ENCODE peak calls at places on chromosomes 1 and 21, in ten cellular contexts. S is amniotic epithelial cell, L is BJ, O is HT-29, I is AG09319, U is EL, E is ELF-1, B is iPS-NIHi11, A is SHP77 treated with DMSO at 0.1 percent for 48 hours, T is NCI-H1436. R is an unnamed sample.

GRCh38 chr1:15141933-15142647 is 11.5 kb upstream of the TMEM51 start:
- DNase-seq in S (peak), L (no peak), O (peak), I (no peak), U (peak), E (no peak), B (no peak), A (no peak), T (no peak), R (peak)

GRCh38 chr1:19704247-19705113 is 39.8 kb downstream of the HTR6 start:
- DNase-seq in S (peak), L (peak), O (peak), I (peak), U (peak), E (peak), B (peak), A (no peak), T (peak), R (peak)

GRCh38 chr1:226223157-226223785 is at the start of gene MIXL1:
- DNase-seq in S (no peak), L (no peak), O (no peak), I (no peak), U (peak), E (peak), B (peak), A (no peak), T (no peak), R (no peak)

GRCh38 chr1:26094677-26095383 is 16.8 kb upstream of the PDIK1L start:
- DNase-seq in S (peak), L (no peak), O (no peak), I (no peak), U (peak), E (peak), B (peak), A (no peak), T (no peak), R (peak)

GRCh38 chr1:78651247-78651646 is 1.6 kb downstream of the IFI44 start:
- DNase-seq in S (peak), L (no peak), O (peak), I (no peak), U (peak), E (no peak), B (no peak), A (no peak), T (no peak), R (no peak)

GRCh38 chr21:22374218-22374969 is 1376.2 kb downstream of the NCAM2 start:
- DNase-seq in S (no peak), L (no peak), O (no peak), I (no peak), U (no peak), E (peak), B (no peak), A (no peak), T (no peak), R (no peak)

GRCh38 chr1:28537457-28538199 is 15.3 kb upstream of the TRNAU1AP start:
- DNase-seq in S (no peak), L (no peak), O (no peak), I (no peak), U (no peak), E (no peak), B (no peak), A (no peak), T (no peak), R (no peak)

GRCh38 chr1:41242645-41243171 is 602 bp upstream of the SCMH1 start:
- DNase-seq in S (peak), L (no peak), O (no peak), I (no peak), U (no peak), E (peak), B (peak), A (no peak), T (peak), R (no peak)

GRCh38 chr1:32035119-32035518 is 21.5 kb downstream of the KHDRBS1 start:
- DNase-seq in S (no peak), L (no peak), O (no peak), I (no peak), U (no peak), E (no peak), B (no peak), A (no peak), T (no peak), R (no peak)

GRCh38 chr21:45768011-45768740 is 124.7 kb downstream of the PCBP3 start:
- DNase-seq in S (peak), L (no peak), O (no peak), I (no peak), U (no peak), E (no peak), B (no peak), A (no peak), T (no peak), R (no peak)

GRCh38 chr1:1625404-1625775 is 6.6 kb upstream of the MMP23B start:
- DNase-seq in S (no peak), L (no peak), O (no peak), I (no peak), U (no peak), E (no peak), B (no peak), A (no peak), T (no peak), R (no peak)

GRCh38 chr1:225709101-225709500 is 56.2 kb upstream of the ENAH start:
- DNase-seq in S (no peak), L (no peak), O (no peak), I (no peak), U (no peak), E (no peak), B (no peak), A (no peak), T (no peak), R (no peak)

GRCh38 chr1:9705337-9706098 is 54.0 kb downstream of the PIK3CD start:
- DNase-seq in S (peak), L (no peak), O (no peak), I (no peak), U (peak), E (no peak), B (no peak), A (no peak), T (no peak), R (peak)

GRCh38 chr1:192749349-192749748 is 59.5 kb upstream of the RGS2 start:
- DNase-seq in S (no peak), L (no peak), O (peak), I (no peak), U (no peak), E (no peak), B (no peak), A (no peak), T (no peak), R (peak)

GRCh38 chr1:102970496-102971078 is 137.7 kb downstream of the COL11A1 start:
- DNase-seq in S (peak), L (no peak), O (peak), I (peak), U (peak), E (peak), B (peak), A (no peak), T (peak), R (peak)

GRCh38 chr1:199762567-199762966 is 264.9 kb upstream of the NR5A2 start:
- DNase-seq in S (no peak), L (no peak), O (no peak), I (no peak), U (no peak), E (no peak), B (no peak), A (no peak), T (no peak), R (no peak)

GRCh38 chr1:94579876-94580294 is 38.3 kb upstream of the F3 start:
- DNase-seq in S (peak), L (peak), O (peak), I (peak), U (peak), E (peak), B (peak), A (peak), T (no peak), R (peak)

GRCh38 chr1:22329171-22329540 is 122.5 kb upstream of the ZBTB40 start:
- DNase-seq in S (peak), L (no peak), O (no peak), I (no peak), U (no peak), E (no peak), B (no peak), A (no peak), T (no peak), R (no peak)

R was measured in kidney tubule cell.